ENCODE peak calls at places on chromosomes 1 and 21, in eight cellular contexts. J, I, Y, C, P, M, K and N are unnamed samples. For H3K27me3 and H3K4me1, the result is how much of the 10 kb centered on the place peaks cover.

GRCh38 chr1:157286646-157287420 is 148.6 kb upstream of the ETV3 start:
- DNase-seq in J (no peak), I (no peak), Y (no peak), C (no peak), P (no peak), M (no peak), K (no peak), N (no peak)

GRCh38 chr1:23101101-23101827 is 67.4 kb downstream of the LUZP1 start:
- DNase-seq in J (no peak), I (no peak), Y (no peak), C (no peak), P (peak), M (no peak), K (peak), N (no peak)

GRCh38 chr1:67382292-67382691 is 47.9 kb downstream of the SERBP1 start:
- DNase-seq in J (no peak), I (no peak), Y (no peak), C (no peak), P (no peak), M (no peak), K (no peak), N (no peak)

GRCh38 chr1:226976671-226977287 is 36.7 kb downstream of the COQ8A start:
- DNase-seq in J (no peak), I (no peak), Y (no peak), C (peak), P (no peak), M (no peak), K (no peak), N (no peak)

GRCh38 chr1:197659175-197659574 is 116.1 kb downstream of the DENND1B start:
- DNase-seq in J (no peak), I (no peak), Y (no peak), C (no peak), P (no peak), M (no peak), K (no peak), N (no peak)

GRCh38 chr1:59225594-59225993 is 71.3 kb upstream of the FGGY start:
- DNase-seq in J (no peak), I (no peak), Y (no peak), C (no peak), P (no peak), M (no peak), K (no peak), N (no peak)

GRCh38 chr1:180571832-180572636 is 13.3 kb downstream of the OVAAL start:
- DNase-seq in J (no peak), I (no peak), Y (no peak), C (no peak), P (peak), M (no peak), K (peak), N (no peak)

GRCh38 chr1:245715970-245716369 is 561.2 kb downstream of the KIF26B start:
- DNase-seq in J (no peak), I (no peak), Y (no peak), C (no peak), P (peak), M (no peak), K (peak), N (no peak)

GRCh38 chr1:54314691-54315455 is 91.3 kb downstream of the SSBP3 start:
- DNase-seq in J (no peak), I (no peak), Y (no peak), C (no peak), P (peak), M (no peak), K (no peak), N (no peak)

GRCh38 chr1:93768380-93768863 is 86.8 kb upstream of the BCAR3 start:
- DNase-seq in J (no peak), I (peak), Y (no peak), C (no peak), P (no peak), M (no peak), K (no peak), N (no peak)

GRCh38 chr1:34781844-34782391 is 904 bp downstream of the GJB3 start:
- DNase-seq in J (no peak), I (no peak), Y (no peak), C (peak), P (peak), M (no peak), K (no peak), N (no peak)

GRCh38 chr1:19644761-19645543 is 841 bp downstream of the NBL1 start:
- DNase-seq in J (no peak), I (no peak), Y (peak), C (no peak), P (peak), M (peak), K (no peak), N (no peak)

GRCh38 chr1:100164226-100164625 is 13.8 kb downstream of the LRRC39 start:
- DNase-seq in J (no peak), I (no peak), Y (no peak), C (no peak), P (no peak), M (no peak), K (peak), N (no peak)

GRCh38 chr1:182888736-182889531 is 49.8 kb downstream of the DHX9 start:
- DNase-seq in J (no peak), I (no peak), Y (no peak), C (no peak), P (no peak), M (no peak), K (peak), N (no peak)

GRCh38 chr21:42247716-42248115 is 28.8 kb downstream of the ABCG1 start:
- DNase-seq in J (no peak), I (no peak), Y (no peak), C (no peak), P (no peak), M (no peak), K (no peak), N (no peak)

GRCh38 chr1:221998186-221998612 is 256.3 kb upstream of the DUSP10 start:
- DNase-seq in J (no peak), I (peak), Y (no peak), C (no peak), P (no peak), M (no peak), K (peak), N (no peak)

GRCh38 chr21:46297311-46298082 is 11.4 kb downstream of the YBEY start:
- DNase-seq in J (no peak), I (peak), Y (peak), C (no peak), P (no peak), M (no peak), K (no peak), N (no peak)

GRCh38 chr21:45954271-45954670 is 27.3 kb upstream of the COL6A1 start:
- DNase-seq in J (no peak), I (peak), Y (no peak), C (peak), P (no peak), M (peak), K (no peak), N (no peak)

GRCh38 chr1:53311909-53312305 is 16.0 kb downstream of the LRP8 start:
- DNase-seq in J (no peak), I (no peak), Y (no peak), C (no peak), P (no peak), M (no peak), K (no peak), N (no peak)

GRCh38 chr1:205477759-205478247 is 22.0 kb upstream of the BLACAT1 start:
- DNase-seq in J (no peak), I (no peak), Y (peak), C (no peak), P (peak), M (no peak), K (peak), N (no peak)

GRCh38 chr1:28668956-28669719 is 554 bp downstream of the GMEB1 start:
- DNase-seq in J (no peak), I (peak), Y (peak), C (peak), P (peak), M (peak), K (peak), N (no peak)

GRCh38 chr1:244672961-244673695 is 20.2 kb downstream of the DESI2 start:
- DNase-seq in J (no peak), I (no peak), Y (no peak), C (no peak), P (no peak), M (peak), K (peak), N (no peak)

GRCh38 chr1:203299180-203299579 is 6.1 kb upstream of the BTG2 start:
- DNase-seq in J (no peak), I (no peak), Y (no peak), C (no peak), P (no peak), M (peak), K (no peak), N (no peak)

GRCh38 chr1:81550753-81551152 is 250.0 kb upstream of the ADGRL2 start:
- DNase-seq in J (no peak), I (peak), Y (no peak), C (no peak), P (peak), M (no peak), K (no peak), N (no peak)
- H3K4me3 ChIP-seq in J (no peak), I (no peak), Y (no peak), C (no peak), P (no peak), M (no peak), K (no peak), N (no peak)

DNA sequence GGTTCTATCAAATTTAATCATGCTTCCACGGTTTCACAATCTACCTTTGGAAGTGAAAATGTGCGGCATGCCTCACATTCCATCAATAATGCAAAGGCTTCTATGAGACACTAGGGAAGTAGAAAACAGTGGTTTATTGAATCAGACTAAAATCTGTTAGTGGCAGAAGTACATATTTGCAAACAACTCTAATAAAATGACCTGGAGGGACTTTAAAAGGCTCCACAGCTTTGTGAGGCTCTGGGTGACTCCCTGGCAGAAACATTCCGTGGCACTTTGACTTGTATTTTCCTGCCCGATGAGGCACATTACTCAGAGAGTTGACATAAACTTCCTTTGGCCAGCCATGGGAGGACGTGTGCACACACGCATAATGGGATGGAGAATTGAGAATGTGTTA is 59.8 kb upstream of the SSX2IP start:
- DNase-seq in J (no peak), I (no peak), Y (no peak), C (no peak), P (peak), M (no peak), K (no peak), N (no peak)
- H3K27me3 ChIP-seq in J (under half), I (under half), Y (under half), C (under half), P (under half), M (under half), K (under half), N (under half)

GRCh38 chr1:8397511-8397910 is 79.6 kb downstream of the SLC45A1 start:
- DNase-seq in J (no peak), I (no peak), Y (no peak), C (no peak), P (peak), M (no peak), K (no peak), N (no peak)

GRCh38 chr1:8396083-8396911 is 78.4 kb downstream of the SLC45A1 start:
- DNase-seq in J (no peak), I (peak), Y (no peak), C (no peak), P (no peak), M (no peak), K (peak), N (no peak)

GRCh38 chr1:8396912-8397406 is 79.0 kb downstream of the SLC45A1 start:
- DNase-seq in J (no peak), I (peak), Y (no peak), C (peak), P (peak), M (no peak), K (peak), N (peak)

GRCh38 chr1:8398677-8399076 is 80.8 kb downstream of the SLC45A1 start:
- DNase-seq in J (no peak), I (no peak), Y (no peak), C (no peak), P (no peak), M (no peak), K (no peak), N (no peak)

DNA sequence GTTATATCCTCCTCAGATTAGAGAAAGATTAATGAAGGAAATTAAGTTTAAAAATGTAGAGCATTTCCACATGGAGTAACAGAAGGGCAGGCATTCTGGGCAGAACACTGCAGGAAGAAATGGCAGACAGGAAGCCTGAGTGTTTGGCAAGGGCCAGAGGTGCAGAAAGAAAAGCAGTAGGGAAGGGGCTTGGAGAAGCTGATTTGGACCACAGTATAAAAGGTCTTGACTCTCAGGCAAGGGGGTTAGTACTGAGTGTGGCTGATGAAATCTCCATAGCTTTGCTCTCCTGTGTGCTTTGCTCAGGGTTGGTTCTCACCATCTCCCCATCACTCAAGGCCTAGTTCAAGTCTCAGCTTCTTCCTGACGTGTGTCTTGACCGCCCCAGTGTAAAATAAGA is 80.2 kb downstream of the SLC45A1 start:
- DNase-seq in J (no peak), I (no peak), Y (no peak), C (no peak), P (no peak), M (no peak), K (no peak), N (no peak)
- H3K4me1 ChIP-seq in J (under half), I (under half), Y (half or more), C (half or more), P (under half), M (under half), K (under half), N (half or more)

DNA sequence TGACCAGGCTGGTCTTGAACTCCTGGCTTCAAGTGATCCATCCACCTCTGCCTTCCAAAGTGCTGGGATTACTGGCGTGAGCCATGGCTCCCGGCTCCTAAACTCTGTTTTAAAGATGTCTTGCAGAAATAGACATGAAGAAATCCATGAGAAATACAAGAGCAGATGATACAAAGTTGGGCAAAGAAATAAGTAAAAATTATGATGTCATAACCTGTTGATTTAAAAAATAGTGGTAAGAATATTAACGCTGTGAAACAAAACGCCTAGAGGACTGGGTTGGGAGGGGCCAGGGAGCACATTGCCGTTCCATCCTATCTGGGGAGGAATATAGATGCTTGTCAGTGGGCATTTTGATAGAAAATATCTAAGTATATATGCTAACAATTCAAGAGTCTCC is 1.2 kb upstream of the ITGB2 start:
- DNase-seq in J (no peak), I (no peak), Y (no peak), C (no peak), P (no peak), M (no peak), K (no peak), N (no peak)
- H3K4me3 ChIP-seq in J (no peak), I (no peak), Y (no peak), C (no peak), P (no peak), M (no peak), K (no peak), N (no peak)

GRCh38 chr1:2917284-2917683 is 104.0 kb upstream of the ACTRT2 start:
- DNase-seq in J (no peak), I (no peak), Y (no peak), C (no peak), P (no peak), M (no peak), K (no peak), N (no peak)
- H3K27me3 ChIP-seq in J (under half), I (under half), Y (under half), C (under half), P (half or more), M (under half), K (under half), N (under half)

GRCh38 chr21:15004721-15005370 is 60.0 kb downstream of the NRIP1 start:
- DNase-seq in J (no peak), I (no peak), Y (no peak), C (no peak), P (no peak), M (no peak), K (peak), N (no peak)

GRCh38 chr21:15006594-15007230 is 58.1 kb downstream of the NRIP1 start:
- DNase-seq in J (no peak), I (no peak), Y (no peak), C (no peak), P (no peak), M (no peak), K (no peak), N (no peak)

GRCh38 chr21:15007716-15008296 is 57.0 kb downstream of the NRIP1 start:
- DNase-seq in J (no peak), I (no peak), Y (no peak), C (no peak), P (no peak), M (no peak), K (no peak), N (no peak)

GRCh38 chr21:15003463-15004135 is 61.2 kb downstream of the NRIP1 start:
- DNase-seq in J (no peak), I (peak), Y (no peak), C (no peak), P (no peak), M (peak), K (no peak), N (no peak)

GRCh38 chr21:15005391-15005790 is 59.4 kb downstream of the NRIP1 start:
- DNase-seq in J (no peak), I (peak), Y (no peak), C (no peak), P (no peak), M (peak), K (peak), N (no peak)
- H3K4me1 ChIP-seq in J (under half), I (under half), Y (half or more), C (under half), P (under half), M (under half), K (under half), N (under half)

GRCh38 chr1:16151200-16151708 is 4.6 kb downstream of the EPHA2 start:
- DNase-seq in J (peak), I (no peak), Y (no peak), C (no peak), P (no peak), M (no peak), K (peak), N (no peak)
- H3K4me3 ChIP-seq in J (no peak), I (no peak), Y (no peak), C (no peak), P (peak), M (no peak), K (no peak), N (no peak)

DNA sequence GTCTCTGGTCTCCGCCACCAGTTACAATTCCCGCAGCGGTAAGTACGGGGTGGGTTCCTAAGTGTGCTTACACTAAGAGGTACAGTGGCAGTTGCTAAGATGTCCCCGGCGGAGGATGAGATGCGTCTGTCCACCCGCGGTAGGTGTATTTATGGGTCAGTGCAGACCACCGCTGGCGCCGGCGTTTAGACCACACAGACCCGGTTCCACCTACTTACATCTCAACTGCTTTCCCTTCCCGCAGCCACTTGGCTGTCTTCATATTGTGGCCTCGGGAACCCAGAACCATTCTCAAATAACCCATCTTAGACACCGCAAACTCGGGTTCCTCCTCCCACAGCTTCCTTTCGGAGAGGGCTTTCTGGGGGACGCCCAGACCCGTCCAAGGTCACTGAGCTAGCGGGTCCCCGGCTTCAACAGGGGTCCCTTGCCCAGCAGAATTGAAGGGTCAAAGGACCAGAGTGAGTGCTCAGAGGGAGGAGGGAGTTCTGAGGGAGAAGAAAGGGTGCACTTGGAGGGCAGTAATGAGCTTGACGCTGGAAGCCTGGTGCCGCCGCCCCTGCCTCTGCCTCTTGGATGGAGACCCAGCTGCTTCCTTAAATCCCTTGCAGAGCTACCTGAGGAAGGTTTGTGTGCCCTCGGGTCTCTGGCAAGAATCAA is 8.6 kb downstream of the NR5A2 start:
- DNase-seq in J (no peak), I (peak), Y (no peak), C (no peak), P (no peak), M (no peak), K (no peak), N (no peak)
- H3K27me3 ChIP-seq in J (half or more), I (under half), Y (half or more), C (half or more), P (half or more), M (under half), K (half or more), N (under half)

GRCh38 chr1:24850353-24850905 is 79.6 kb downstream of the RUNX3 start:
- DNase-seq in J (no peak), I (peak), Y (no peak), C (no peak), P (no peak), M (no peak), K (peak), N (no peak)
- H3K4me1 ChIP-seq in J (under half), I (under half), Y (under half), C (under half), P (under half), M (under half), K (under half), N (under half)

GRCh38 chr1:223087231-223087990 is 55.6 kb downstream of the TLR5 start:
- DNase-seq in J (no peak), I (no peak), Y (no peak), C (peak), P (no peak), M (no peak), K (peak), N (no peak)
- H3K4me3 ChIP-seq in J (no peak), I (no peak), Y (peak), C (no peak), P (no peak), M (no peak), K (no peak), N (peak)